ENCODE peak calls at places on chromosomes 12 and 14, in ten cellular contexts. U, L, Y, G, H, Q, B, I, F and N are unnamed samples.

GRCh38 chr12:80938397-80938796 is 663 bp upstream of the LIN7A start:
- DNase-seq in Q (no peak), U (no peak), F (no peak), L (no peak), G (no peak), I (no peak), H (no peak), B (no peak), Y (no peak), N (no peak)

GRCh38 chr14:35215110-35215872 is 76.9 kb upstream of the PSMA6 start:
- DNase-seq in L (no peak), I (no peak), H (no peak), Y (no peak), U (no peak), F (no peak), G (peak), Q (no peak), B (peak), N (no peak)

GRCh38 chr12:82505150-82505549 is 146.8 kb downstream of the METTL25 start:
- DNase-seq in Q (no peak), L (no peak), G (no peak), F (no peak), H (no peak), B (no peak), Y (no peak), I (no peak), U (no peak), N (no peak)

GRCh38 chr12:63844391-63845341 is at the start of gene SRGAP1:
- DNase-seq in U (peak), G (peak), F (no peak), Y (peak), H (no peak), L (no peak), I (peak), Q (no peak), B (peak), N (peak)

GRCh38 chr12:45379261-45379660 is 163.4 kb downstream of the ANO6 start:
- DNase-seq in L (no peak), B (no peak), H (no peak), F (no peak), Q (no peak), G (peak), Y (no peak), I (no peak), U (no peak), N (no peak)

GRCh38 chr14:91438845-91439244 is 21.2 kb upstream of the CCDC88C start:
- DNase-seq in Y (no peak), I (no peak), B (no peak), L (no peak), H (no peak), G (no peak), F (no peak), U (no peak), Q (no peak), N (no peak)

GRCh38 chr12:76020281-76020680 is 11.3 kb downstream of the PHLDA1 start:
- DNase-seq in F (peak), Q (peak), L (peak), H (peak), I (no peak), Y (peak), B (peak), G (peak), U (no peak), N (peak)

GRCh38 chr12:47814539-47815170 is 5.0 kb downstream of the HDAC7 start:
- DNase-seq in G (no peak), L (no peak), F (no peak), I (no peak), H (no peak), Q (no peak), B (no peak), U (no peak), Y (no peak), N (no peak)

GRCh38 chr12:59946635-59947034 is 350.8 kb downstream of the SLC16A7 start:
- DNase-seq in Q (no peak), I (no peak), H (no peak), G (no peak), L (no peak), B (no peak), U (no peak), Y (no peak), F (no peak), N (no peak)

GRCh38 chr14:72577521-72577920 is 316.4 kb downstream of the DPF3 start:
- DNase-seq in Q (no peak), G (no peak), I (no peak), F (no peak), B (no peak), H (no peak), L (no peak), U (no peak), Y (no peak), N (no peak)

GRCh38 chr12:123398918-123399617 is 15.1 kb downstream of the KMT5A start:
- DNase-seq in F (no peak), U (no peak), G (no peak), I (peak), Q (no peak), B (no peak), H (no peak), Y (no peak), L (no peak), N (no peak)

GRCh38 chr12:111143216-111143756 is 222.9 kb upstream of the MYL2 start:
- DNase-seq in I (no peak), Y (no peak), H (no peak), G (no peak), F (no peak), Q (no peak), U (no peak), L (no peak), B (no peak), N (no peak)

GRCh38 chr14:104819361-104819771 is 18.5 kb downstream of the ZBTB42 start:
- DNase-seq in L (no peak), H (no peak), F (no peak), B (no peak), U (no peak), Y (no peak), I (no peak), Q (no peak), G (no peak), N (no peak)

GRCh38 chr14:33897878-33898535 is 52.9 kb downstream of the EGLN3 start:
- DNase-seq in Q (no peak), H (no peak), I (no peak), L (no peak), Y (no peak), B (no peak), G (no peak), U (no peak), F (no peak), N (no peak)

GRCh38 chr12:115790526-115790925 is 487.0 kb downstream of the MED13L start:
- DNase-seq in Q (no peak), H (no peak), F (no peak), L (no peak), I (no peak), B (no peak), G (no peak), U (no peak), Y (no peak), N (no peak)